ENCODE peak calls at places on chromosome 15, in seven cellular contexts. One of them, this sample, is unnamed.

GRCh38 chr15:95394186-95395067 is 936.1 kb upstream of the NR2F2 start:
- DNase-seq in H9: no peak
- DNase-seq in trophoblast cell: no peak
- DNase-seq in H1: no peak
- DNase-seq in IMR-90: peak
- DNase-seq in mesendoderm: peak
- DNase-seq in neuronal stem cell: no peak
- DNase-seq in this sample: peak

GRCh38 chr15:79635897-79636596 is 203.9 kb downstream of the MINAR1 start:
- DNase-seq in trophoblast cell: no peak
- DNase-seq in mesendoderm: peak
- DNase-seq in IMR-90: peak
- DNase-seq in H9: no peak
- DNase-seq in neuronal stem cell: no peak
- DNase-seq in H1: no peak
- DNase-seq in this sample: no peak

GRCh38 chr15:80727196-80727595 is 32.1 kb downstream of the ABHD17C start:
- DNase-seq in IMR-90: peak
- DNase-seq in H1: no peak
- DNase-seq in H9: no peak
- DNase-seq in mesendoderm: peak
- DNase-seq in neuronal stem cell: no peak
- DNase-seq in trophoblast cell: peak
- DNase-seq in this sample: no peak

GRCh38 chr15:38874464-38874863 is 309.9 kb upstream of the RASGRP1 start:
- DNase-seq in H1: no peak
- DNase-seq in neuronal stem cell: no peak
- DNase-seq in H9: no peak
- DNase-seq in IMR-90: no peak
- DNase-seq in trophoblast cell: no peak
- DNase-seq in mesendoderm: no peak
- DNase-seq in this sample: no peak

GRCh38 chr15:25894371-25894902 is 31.3 kb upstream of the ATP10A start:
- DNase-seq in trophoblast cell: no peak
- DNase-seq in H9: no peak
- DNase-seq in mesendoderm: no peak
- DNase-seq in H1: no peak
- DNase-seq in neuronal stem cell: no peak
- DNase-seq in IMR-90: no peak
- DNase-seq in this sample: no peak

GRCh38 chr15:65245096-65245849 is 34.0 kb upstream of the CILP start:
- DNase-seq in IMR-90: peak
- DNase-seq in neuronal stem cell: no peak
- DNase-seq in H1: no peak
- DNase-seq in trophoblast cell: no peak
- DNase-seq in H9: no peak
- DNase-seq in mesendoderm: no peak
- DNase-seq in this sample: peak

GRCh38 chr15:76866008-76866407 is 39.1 kb downstream of the SCAPER start:
- DNase-seq in trophoblast cell: no peak
- DNase-seq in IMR-90: peak
- DNase-seq in H9: no peak
- DNase-seq in neuronal stem cell: no peak
- DNase-seq in H1: no peak
- DNase-seq in mesendoderm: no peak
- DNase-seq in this sample: peak

GRCh38 chr15:36932070-36932469 is 168.3 kb downstream of the MEIS2 start:
- DNase-seq in IMR-90: no peak
- DNase-seq in trophoblast cell: no peak
- DNase-seq in mesendoderm: no peak
- DNase-seq in H9: no peak
- DNase-seq in H1: no peak
- DNase-seq in neuronal stem cell: no peak
- DNase-seq in this sample: no peak

GRCh38 chr15:40855706-40856234 is 11.9 kb downstream of the SPINT1 start:
- DNase-seq in neuronal stem cell: no peak
- DNase-seq in mesendoderm: no peak
- DNase-seq in H1: no peak
- DNase-seq in IMR-90: no peak
- DNase-seq in trophoblast cell: no peak
- DNase-seq in H9: no peak
- DNase-seq in this sample: no peak

GRCh38 chr15:65414841-65415621 is 7.7 kb downstream of the IGDCC4 start:
- DNase-seq in H1: peak
- DNase-seq in neuronal stem cell: peak
- DNase-seq in mesendoderm: peak
- DNase-seq in H9: peak
- DNase-seq in IMR-90: peak
- DNase-seq in trophoblast cell: no peak
- DNase-seq in this sample: peak

GRCh38 chr15:77029166-77030041 is 34.5 kb downstream of the PSTPIP1 start:
- DNase-seq in neuronal stem cell: no peak
- DNase-seq in mesendoderm: no peak
- DNase-seq in H1: no peak
- DNase-seq in IMR-90: no peak
- DNase-seq in trophoblast cell: no peak
- DNase-seq in H9: peak
- DNase-seq in this sample: no peak

GRCh38 chr15:58593870-58594269 is 155.6 kb downstream of the ADAM10 start:
- DNase-seq in IMR-90: no peak
- DNase-seq in mesendoderm: no peak
- DNase-seq in neuronal stem cell: no peak
- DNase-seq in trophoblast cell: no peak
- DNase-seq in H9: no peak
- DNase-seq in H1: no peak
- DNase-seq in this sample: no peak

GRCh38 chr15:70275461-70276138 is 177.9 kb upstream of the TLE3 start:
- DNase-seq in mesendoderm: peak
- DNase-seq in H1: no peak
- DNase-seq in H9: no peak
- DNase-seq in trophoblast cell: no peak
- DNase-seq in neuronal stem cell: no peak
- DNase-seq in IMR-90: no peak
- DNase-seq in this sample: no peak

GRCh38 chr15:90871097-90871715 is 2.8 kb downstream of the FURIN start:
- DNase-seq in IMR-90: no peak
- DNase-seq in neuronal stem cell: no peak
- DNase-seq in trophoblast cell: no peak
- DNase-seq in H9: no peak
- DNase-seq in H1: no peak
- DNase-seq in mesendoderm: peak
- DNase-seq in this sample: peak

GRCh38 chr15:85563328-85563727 is 182.9 kb downstream of the AKAP13 start:
- DNase-seq in IMR-90: peak
- DNase-seq in H1: no peak
- DNase-seq in neuronal stem cell: no peak
- DNase-seq in trophoblast cell: no peak
- DNase-seq in H9: no peak
- DNase-seq in mesendoderm: peak
- DNase-seq in this sample: peak

GRCh38 chr15:58522391-58522790 is 90.6 kb downstream of the LIPC start:
- DNase-seq in mesendoderm: no peak
- DNase-seq in H1: no peak
- DNase-seq in IMR-90: no peak
- DNase-seq in neuronal stem cell: no peak
- DNase-seq in trophoblast cell: no peak
- DNase-seq in H9: no peak
- DNase-seq in this sample: no peak

GRCh38 chr15:74245342-74245931 is 9.3 kb downstream of the CCDC33 start:
- DNase-seq in H1: no peak
- DNase-seq in neuronal stem cell: no peak
- DNase-seq in mesendoderm: peak
- DNase-seq in IMR-90: no peak
- DNase-seq in H9: peak
- DNase-seq in trophoblast cell: no peak
- DNase-seq in this sample: no peak

GRCh38 chr15:65083262-65083701 is 6.7 kb downstream of the KBTBD13 start:
- DNase-seq in trophoblast cell: no peak
- DNase-seq in mesendoderm: peak
- DNase-seq in H1: no peak
- DNase-seq in neuronal stem cell: peak
- DNase-seq in H9: peak
- DNase-seq in IMR-90: peak
- DNase-seq in this sample: peak

GRCh38 chr15:60184579-60184978 is 180.5 kb downstream of the FOXB1 start:
- DNase-seq in H1: no peak
- DNase-seq in IMR-90: peak
- DNase-seq in mesendoderm: peak
- DNase-seq in neuronal stem cell: no peak
- DNase-seq in trophoblast cell: no peak
- DNase-seq in H9: no peak
- DNase-seq in this sample: no peak

GRCh38 chr15:62795700-62796099 is 246.8 kb upstream of the TPM1 start:
- DNase-seq in H9: no peak
- DNase-seq in H1: no peak
- DNase-seq in trophoblast cell: no peak
- DNase-seq in neuronal stem cell: no peak
- DNase-seq in IMR-90: no peak
- DNase-seq in mesendoderm: no peak
- DNase-seq in this sample: no peak
- H3K4ac ChIP-seq in H9: no peak
- H3K4ac ChIP-seq in H1: no peak
- H3K4ac ChIP-seq in trophoblast cell: peak
- H3K4ac ChIP-seq in neuronal stem cell: no peak
- H3K4ac ChIP-seq in IMR-90: no peak
- H3K4ac ChIP-seq in mesendoderm: no peak
- H3K4ac ChIP-seq in this sample: no peak

GRCh38 chr15:101114146-101114545 is 137.7 kb downstream of the CHSY1 start:
- DNase-seq in H9: no peak
- DNase-seq in neuronal stem cell: no peak
- DNase-seq in IMR-90: no peak
- DNase-seq in H1: no peak
- DNase-seq in mesendoderm: no peak
- DNase-seq in trophoblast cell: no peak
- DNase-seq in this sample: no peak

GRCh38 chr15:101110681-101111569 is 140.9 kb downstream of the CHSY1 start:
- DNase-seq in mesendoderm: no peak
- DNase-seq in trophoblast cell: no peak
- DNase-seq in H9: peak
- DNase-seq in IMR-90: no peak
- DNase-seq in H1: no peak
- DNase-seq in neuronal stem cell: no peak
- DNase-seq in this sample: no peak

GRCh38 chr15:101111570-101112262 is 140.1 kb downstream of the CHSY1 start:
- DNase-seq in H1: no peak
- DNase-seq in neuronal stem cell: no peak
- DNase-seq in mesendoderm: no peak
- DNase-seq in IMR-90: no peak
- DNase-seq in H9: no peak
- DNase-seq in trophoblast cell: no peak
- DNase-seq in this sample: no peak

GRCh38 chr15:101113114-101114005 is 138.5 kb downstream of the CHSY1 start:
- DNase-seq in trophoblast cell: no peak
- DNase-seq in neuronal stem cell: no peak
- DNase-seq in IMR-90: no peak
- DNase-seq in H1: no peak
- DNase-seq in mesendoderm: no peak
- DNase-seq in H9: peak
- DNase-seq in this sample: no peak

DNA sequence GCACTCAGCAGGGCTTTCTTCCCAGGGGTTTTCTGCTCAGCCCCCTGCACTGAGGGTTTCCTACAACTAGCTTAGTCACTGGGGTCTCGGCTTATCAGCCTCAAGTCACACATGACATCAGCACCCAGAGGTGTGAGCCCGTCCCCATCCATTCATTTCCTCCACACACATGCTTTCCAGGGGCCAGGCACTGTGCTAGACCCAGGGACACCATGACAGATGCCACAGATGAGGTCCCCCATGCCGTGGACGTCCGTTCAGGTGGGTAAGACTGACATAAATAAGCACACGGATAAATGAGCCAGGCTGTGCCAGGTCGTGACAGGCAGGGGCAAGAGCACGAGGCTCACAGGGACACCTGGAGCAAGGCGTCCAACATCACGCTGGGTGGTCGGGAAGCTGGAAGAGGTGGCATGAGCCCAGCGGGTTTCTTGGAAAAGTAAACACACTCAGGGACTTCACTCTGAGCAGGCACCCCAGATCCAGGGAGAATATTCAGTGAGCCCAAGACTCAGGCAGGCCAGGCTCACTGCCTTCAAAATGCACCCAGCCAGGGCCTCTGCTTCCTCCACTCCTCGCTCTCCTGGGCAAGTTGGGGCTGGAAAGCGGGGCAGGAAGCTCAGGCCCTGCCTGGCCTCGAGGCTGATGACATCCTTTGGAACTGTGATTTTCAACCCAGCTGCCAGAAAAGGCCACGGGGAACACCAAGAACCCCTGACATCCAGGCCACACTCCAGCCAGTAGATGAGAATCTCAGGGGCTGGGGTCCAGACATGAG is 139.3 kb downstream of the CHSY1 start:
- DNase-seq in H1: no peak
- DNase-seq in IMR-90: no peak
- DNase-seq in mesendoderm: no peak
- DNase-seq in trophoblast cell: no peak
- DNase-seq in H9: peak
- DNase-seq in neuronal stem cell: no peak
- DNase-seq in this sample: no peak
- H2AK5ac ChIP-seq in H1: peak
- H2AK5ac ChIP-seq in IMR-90: no peak
- H2AK5ac ChIP-seq in mesendoderm: no peak
- H2AK5ac ChIP-seq in trophoblast cell: no peak
- H2AK5ac ChIP-seq in H9: no peak
- H2AK5ac ChIP-seq in neuronal stem cell: no peak
- H2AK5ac ChIP-seq in this sample: no peak

GRCh38 chr15:98530570-98530969 is 117.8 kb upstream of the IGF1R start:
- DNase-seq in H9: no peak
- DNase-seq in H1: no peak
- DNase-seq in IMR-90: no peak
- DNase-seq in neuronal stem cell: no peak
- DNase-seq in trophoblast cell: no peak
- DNase-seq in mesendoderm: no peak
- DNase-seq in this sample: no peak

GRCh38 chr15:98526094-98526493 is 122.2 kb upstream of the IGF1R start:
- DNase-seq in H9: no peak
- DNase-seq in H1: no peak
- DNase-seq in mesendoderm: no peak
- DNase-seq in neuronal stem cell: no peak
- DNase-seq in IMR-90: no peak
- DNase-seq in trophoblast cell: no peak
- DNase-seq in this sample: no peak

GRCh38 chr15:98525625-98526024 is 122.7 kb upstream of the IGF1R start:
- DNase-seq in neuronal stem cell: no peak
- DNase-seq in trophoblast cell: no peak
- DNase-seq in H9: no peak
- DNase-seq in H1: no peak
- DNase-seq in mesendoderm: no peak
- DNase-seq in IMR-90: no peak
- DNase-seq in this sample: no peak

GRCh38 chr15:98529205-98530145 is 118.9 kb upstream of the IGF1R start:
- DNase-seq in H1: no peak
- DNase-seq in mesendoderm: no peak
- DNase-seq in H9: no peak
- DNase-seq in trophoblast cell: no peak
- DNase-seq in IMR-90: no peak
- DNase-seq in neuronal stem cell: no peak
- DNase-seq in this sample: no peak

GRCh38 chr15:98528056-98528725 is 120.1 kb upstream of the IGF1R start:
- DNase-seq in neuronal stem cell: no peak
- DNase-seq in H9: no peak
- DNase-seq in H1: no peak
- DNase-seq in mesendoderm: no peak
- DNase-seq in IMR-90: no peak
- DNase-seq in trophoblast cell: no peak
- DNase-seq in this sample: no peak
- H3K4ac ChIP-seq in neuronal stem cell: no peak
- H3K4ac ChIP-seq in H9: no peak
- H3K4ac ChIP-seq in H1: no peak
- H3K4ac ChIP-seq in mesendoderm: no peak
- H3K4ac ChIP-seq in IMR-90: no peak
- H3K4ac ChIP-seq in trophoblast cell: no peak
- H3K4ac ChIP-seq in this sample: no peak

GRCh38 chr15:67738056-67738455 is 87.3 kb upstream of the SKOR1 start:
- DNase-seq in mesendoderm: no peak
- DNase-seq in H9: no peak
- DNase-seq in IMR-90: no peak
- DNase-seq in trophoblast cell: no peak
- DNase-seq in neuronal stem cell: no peak
- DNase-seq in H1: no peak
- DNase-seq in this sample: no peak
- H2AK5ac ChIP-seq in mesendoderm: no peak
- H2AK5ac ChIP-seq in H9: no peak
- H2AK5ac ChIP-seq in IMR-90: no peak
- H2AK5ac ChIP-seq in trophoblast cell: no peak
- H2AK5ac ChIP-seq in neuronal stem cell: no peak
- H2AK5ac ChIP-seq in H1: no peak
- H2AK5ac ChIP-seq in this sample: no peak